ENCODE peak calls at places on chromosome 20, in seven cellular contexts. One of them, this sample, is unnamed.

GRCh38 chr20:3092611-3093379 is 8.3 kb upstream of the AVP start:
- DNase-seq in breast epithelium: no peak
- DNase-seq in upper lobe of left lung: no peak
- DNase-seq in GM12878: no peak
- DNase-seq in suprapubic skin: no peak
- DNase-seq in GM12891: no peak
- DNase-seq in HepG2: no peak
- DNase-seq in this sample: no peak

GRCh38 chr20:3532089-3532615 is 61.3 kb downstream of the ATRN start:
- DNase-seq in GM12891: no peak
- DNase-seq in breast epithelium: no peak
- DNase-seq in HepG2: no peak
- DNase-seq in suprapubic skin: no peak
- DNase-seq in upper lobe of left lung: no peak
- DNase-seq in GM12878: no peak
- DNase-seq in this sample: no peak

GRCh38 chr20:15834857-15835256 is 738.4 kb downstream of the KIF16B start:
- DNase-seq in suprapubic skin: no peak
- DNase-seq in GM12891: no peak
- DNase-seq in upper lobe of left lung: no peak
- DNase-seq in breast epithelium: no peak
- DNase-seq in HepG2: no peak
- DNase-seq in GM12878: no peak
- DNase-seq in this sample: no peak

GRCh38 chr20:61815176-61815575 is 250.5 kb downstream of the TAF4 start:
- DNase-seq in upper lobe of left lung: no peak
- DNase-seq in HepG2: no peak
- DNase-seq in suprapubic skin: no peak
- DNase-seq in breast epithelium: no peak
- DNase-seq in GM12891: no peak
- DNase-seq in GM12878: no peak
- DNase-seq in this sample: no peak

GRCh38 chr20:4666001-4666470 is 55.7 kb upstream of the PRND start:
- DNase-seq in breast epithelium: no peak
- DNase-seq in HepG2: no peak
- DNase-seq in suprapubic skin: no peak
- DNase-seq in GM12878: no peak
- DNase-seq in GM12891: no peak
- DNase-seq in upper lobe of left lung: peak; percentile 65
- DNase-seq in this sample: no peak

GRCh38 chr20:59976196-59976847 is 18.1 kb downstream of the CDH26 start:
- DNase-seq in GM12878: no peak
- DNase-seq in suprapubic skin: no peak
- DNase-seq in HepG2: no peak
- DNase-seq in breast epithelium: no peak
- DNase-seq in upper lobe of left lung: no peak
- DNase-seq in GM12891: no peak
- DNase-seq in this sample: no peak

GRCh38 chr20:8148501-8148900 is 16.4 kb downstream of the PLCB1 start:
- DNase-seq in breast epithelium: no peak
- DNase-seq in GM12878: no peak
- DNase-seq in suprapubic skin: no peak
- DNase-seq in upper lobe of left lung: no peak
- DNase-seq in GM12891: no peak
- DNase-seq in HepG2: no peak
- DNase-seq in this sample: no peak

GRCh38 chr20:48142258-48142657 is 357.0 kb upstream of the SULF2 start:
- DNase-seq in upper lobe of left lung: no peak
- DNase-seq in GM12878: no peak
- DNase-seq in GM12891: no peak
- DNase-seq in HepG2: no peak
- DNase-seq in breast epithelium: no peak
- DNase-seq in suprapubic skin: no peak
- DNase-seq in this sample: no peak

GRCh38 chr20:49413677-49414076 is 68.8 kb downstream of the KCNB1 start:
- DNase-seq in HepG2: no peak
- DNase-seq in GM12878: no peak
- DNase-seq in suprapubic skin: no peak
- DNase-seq in breast epithelium: no peak
- DNase-seq in upper lobe of left lung: no peak
- DNase-seq in GM12891: no peak
- DNase-seq in this sample: no peak
- TF ChIP-seq POLR2AphosphoS5 in HepG2: no peak
- TF ChIP-seq POLR2AphosphoS5 in GM12878: no peak
- TF ChIP-seq POLR2AphosphoS5 in suprapubic skin: no peak
- TF ChIP-seq POLR2AphosphoS5 in breast epithelium: no peak
- TF ChIP-seq POLR2AphosphoS5 in upper lobe of left lung: no peak
- TF ChIP-seq POLR2AphosphoS5 in GM12891: no peak
- TF ChIP-seq POLR2AphosphoS5 in this sample: no peak

DNA sequence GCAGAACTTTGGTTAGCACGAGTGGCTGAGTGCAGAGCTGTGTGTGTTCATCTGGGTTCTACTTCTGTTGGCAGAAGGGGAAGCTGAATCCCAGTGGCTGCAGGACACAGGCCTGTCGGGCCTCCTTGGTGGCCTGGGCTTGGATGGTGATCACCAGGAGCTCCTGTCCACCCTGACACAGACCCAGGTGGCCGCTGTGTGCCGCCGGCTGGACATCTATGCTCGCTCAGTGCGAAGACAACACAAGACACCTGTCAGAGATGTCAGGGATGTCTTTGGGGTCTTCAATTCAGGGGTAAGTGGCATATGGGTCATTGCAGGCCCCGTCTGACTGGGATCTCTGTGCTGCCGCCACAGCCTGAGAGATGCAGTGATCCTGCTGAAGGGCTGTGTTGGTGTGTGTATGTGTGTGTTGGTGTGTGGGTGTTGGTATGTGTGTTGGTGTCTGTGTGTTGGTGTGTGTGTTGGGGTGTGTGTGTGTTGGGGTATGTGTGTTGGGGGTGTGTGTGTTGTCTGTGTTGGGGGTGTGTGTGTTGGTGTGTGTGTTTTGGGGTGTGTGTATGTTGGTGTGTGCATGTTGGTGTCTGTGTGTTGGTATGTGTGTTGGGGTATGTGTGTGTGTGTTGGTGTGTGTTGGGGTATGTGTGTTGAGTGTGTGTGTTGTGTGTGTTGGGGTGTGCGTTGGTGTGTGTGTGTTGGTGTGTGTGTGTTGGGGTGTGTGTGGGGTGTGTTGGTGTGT is 25.5 kb downstream of the ARHGAP40 start:
- DNase-seq in suprapubic skin: no peak
- DNase-seq in breast epithelium: no peak
- DNase-seq in HepG2: no peak
- DNase-seq in GM12878: no peak
- DNase-seq in GM12891: no peak
- DNase-seq in upper lobe of left lung: no peak
- DNase-seq in this sample: no peak
- TF ChIP-seq POLR2A in suprapubic skin: no peak
- TF ChIP-seq POLR2A in breast epithelium: no peak
- TF ChIP-seq POLR2A in HepG2: no peak
- TF ChIP-seq POLR2A in GM12878: no peak
- TF ChIP-seq POLR2A in GM12891: no peak
- TF ChIP-seq POLR2A in upper lobe of left lung: no peak
- TF ChIP-seq POLR2A in this sample: no peak

GRCh38 chr20:57709823-57710799 is at the start of gene PMEPA1:
- DNase-seq in GM12891: peak; percentile 91
- DNase-seq in upper lobe of left lung: peak; percentile 95
- DNase-seq in HepG2: peak; percentile 17
- DNase-seq in GM12878: no peak
- DNase-seq in suprapubic skin: peak; percentile 95
- DNase-seq in breast epithelium: peak; percentile 95
- DNase-seq in this sample: peak; percentile 94

GRCh38 chr20:57708694-57709673 is 831 bp downstream of the PMEPA1 start:
- DNase-seq in HepG2: no peak
- DNase-seq in breast epithelium: no peak
- DNase-seq in suprapubic skin: no peak
- DNase-seq in GM12891: no peak
- DNase-seq in upper lobe of left lung: no peak
- DNase-seq in GM12878: no peak
- DNase-seq in this sample: no peak

GRCh38 chr20:57705103-57705899 is 4.5 kb downstream of the PMEPA1 start:
- DNase-seq in GM12878: no peak
- DNase-seq in suprapubic skin: no peak
- DNase-seq in HepG2: no peak
- DNase-seq in upper lobe of left lung: no peak
- DNase-seq in GM12891: no peak
- DNase-seq in breast epithelium: no peak
- DNase-seq in this sample: no peak

GRCh38 chr20:57707320-57707719 is 2.5 kb downstream of the PMEPA1 start:
- DNase-seq in breast epithelium: no peak
- DNase-seq in GM12891: no peak
- DNase-seq in upper lobe of left lung: no peak
- DNase-seq in suprapubic skin: no peak
- DNase-seq in GM12878: no peak
- DNase-seq in HepG2: no peak
- DNase-seq in this sample: no peak

DNA sequence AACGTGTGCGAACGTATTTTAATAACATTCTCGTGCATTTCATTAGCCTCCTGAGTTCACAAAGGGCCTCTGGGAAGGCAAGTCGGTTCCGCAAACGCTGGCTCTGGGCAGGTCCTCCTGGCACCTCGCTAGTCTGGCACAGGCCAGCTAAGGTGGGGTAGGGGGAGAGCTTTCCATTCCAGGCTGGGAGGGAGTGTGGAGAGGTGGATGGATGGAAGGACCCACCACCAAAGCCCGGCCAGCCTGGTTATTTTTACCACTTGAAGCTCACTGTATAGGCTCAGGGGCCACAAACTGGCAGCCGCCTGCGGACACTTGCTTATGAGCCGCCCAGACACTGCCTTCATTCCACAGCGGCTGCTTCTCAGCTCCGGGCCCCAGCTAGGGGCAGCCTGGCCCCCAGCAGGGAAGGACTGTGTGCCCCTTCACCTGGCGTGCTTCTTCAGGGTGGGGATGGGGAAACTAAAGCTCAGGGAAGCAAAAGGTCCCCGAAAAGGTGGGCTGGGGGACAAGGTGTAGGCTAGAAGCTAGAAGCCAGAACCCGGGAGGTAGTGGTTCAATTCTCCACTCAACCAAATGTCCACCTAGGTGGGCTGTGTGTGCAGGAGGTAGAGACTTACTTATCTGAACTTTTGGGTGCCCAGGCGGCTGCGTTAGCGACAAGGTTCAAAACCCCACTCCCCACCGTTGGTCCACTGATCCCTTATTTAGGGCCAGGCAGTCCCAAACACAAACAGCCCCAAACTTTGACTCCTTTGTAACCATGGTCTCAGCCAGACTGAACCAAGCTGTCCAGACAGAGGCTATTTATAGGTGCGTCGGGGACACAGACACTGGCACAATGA is 1.7 kb downstream of the PMEPA1 start:
- DNase-seq in suprapubic skin: no peak
- DNase-seq in breast epithelium: no peak
- DNase-seq in GM12878: no peak
- DNase-seq in GM12891: no peak
- DNase-seq in HepG2: no peak
- DNase-seq in upper lobe of left lung: no peak
- DNase-seq in this sample: peak; percentile 40
- TF ChIP-seq POLR2AphosphoS5 in suprapubic skin: no peak
- TF ChIP-seq POLR2AphosphoS5 in breast epithelium: no peak
- TF ChIP-seq POLR2AphosphoS5 in GM12878: no peak
- TF ChIP-seq POLR2AphosphoS5 in GM12891: no peak
- TF ChIP-seq POLR2AphosphoS5 in HepG2: no peak
- TF ChIP-seq POLR2AphosphoS5 in upper lobe of left lung: no peak
- TF ChIP-seq POLR2AphosphoS5 in this sample: no peak

DNA sequence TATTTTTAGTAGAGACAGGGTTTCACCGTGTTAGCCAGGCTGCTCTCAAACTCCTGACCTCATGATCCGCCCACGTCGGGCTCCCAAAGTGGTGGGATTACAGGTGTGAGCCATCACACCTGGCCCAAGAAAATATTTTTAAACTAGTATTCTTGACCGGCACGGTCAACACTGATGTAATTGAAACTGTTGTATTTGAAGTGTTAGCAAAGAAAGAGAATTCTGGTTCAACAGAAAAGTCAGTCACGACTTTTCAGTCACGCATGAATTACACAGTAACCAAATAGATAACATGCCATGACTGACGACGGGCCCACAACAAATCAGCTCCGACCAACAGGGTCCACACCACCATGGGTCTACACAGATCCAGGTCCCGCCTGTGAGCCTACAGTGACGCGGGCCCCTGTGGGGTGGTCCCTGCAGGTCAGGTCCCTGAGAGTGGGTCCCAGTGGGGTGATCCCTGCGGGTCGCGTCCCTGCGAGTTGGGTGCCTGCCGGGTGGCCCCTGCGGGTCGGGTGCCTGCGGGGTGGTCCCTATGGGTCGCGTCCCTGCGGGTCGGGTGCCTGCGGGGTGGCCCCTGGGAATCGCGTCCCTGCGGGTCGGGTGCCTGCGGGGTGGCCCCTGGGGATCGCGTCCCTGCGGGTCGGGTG is 1.0 kb downstream of the GMEB2 start:
- DNase-seq in GM12878: no peak
- DNase-seq in upper lobe of left lung: no peak
- DNase-seq in HepG2: peak; percentile 57
- DNase-seq in GM12891: no peak
- DNase-seq in breast epithelium: no peak
- DNase-seq in suprapubic skin: no peak
- DNase-seq in this sample: no peak
- TF ChIP-seq POLR2A in GM12878: peak; percentile 78
- TF ChIP-seq POLR2A in upper lobe of left lung: no peak
- TF ChIP-seq POLR2A in HepG2: peak; percentile 67
- TF ChIP-seq POLR2A in GM12891: peak; percentile 93
- TF ChIP-seq POLR2A in breast epithelium: no peak
- TF ChIP-seq POLR2A in suprapubic skin: no peak
- TF ChIP-seq POLR2A in this sample: no peak

GRCh38 chr20:35084998-35085397 is 7.6 kb downstream of the TRPC4AP start:
- DNase-seq in GM12891: no peak
- DNase-seq in upper lobe of left lung: no peak
- DNase-seq in suprapubic skin: no peak
- DNase-seq in breast epithelium: no peak
- DNase-seq in HepG2: no peak
- DNase-seq in GM12878: no peak
- DNase-seq in this sample: no peak
- TF ChIP-seq POLR2AphosphoS5 in GM12891: no peak
- TF ChIP-seq POLR2AphosphoS5 in upper lobe of left lung: no peak
- TF ChIP-seq POLR2AphosphoS5 in suprapubic skin: no peak
- TF ChIP-seq POLR2AphosphoS5 in breast epithelium: no peak
- TF ChIP-seq POLR2AphosphoS5 in HepG2: no peak
- TF ChIP-seq POLR2AphosphoS5 in GM12878: no peak
- TF ChIP-seq POLR2AphosphoS5 in this sample: no peak

GRCh38 chr20:1894951-1895673 is at the start of gene SIRPA:
- DNase-seq in breast epithelium: peak; percentile 63
- DNase-seq in HepG2: no peak
- DNase-seq in GM12878: no peak
- DNase-seq in suprapubic skin: no peak
- DNase-seq in GM12891: peak; percentile 62
- DNase-seq in upper lobe of left lung: peak; percentile 49
- DNase-seq in this sample: peak; percentile 55
- TF ChIP-seq POLR2A in breast epithelium: peak; percentile 27
- TF ChIP-seq POLR2A in HepG2: no peak
- TF ChIP-seq POLR2A in GM12878: peak; percentile 38
- TF ChIP-seq POLR2A in suprapubic skin: peak; percentile 13
- TF ChIP-seq POLR2A in GM12891: no peak
- TF ChIP-seq POLR2A in upper lobe of left lung: no peak
- TF ChIP-seq POLR2A in this sample: no peak

GRCh38 chr20:50695144-50695872 is 4.0 kb upstream of the RIPOR3 start:
- DNase-seq in HepG2: no peak
- DNase-seq in GM12891: no peak
- DNase-seq in GM12878: no peak
- DNase-seq in upper lobe of left lung: no peak
- DNase-seq in suprapubic skin: no peak
- DNase-seq in breast epithelium: peak; percentile 39
- DNase-seq in this sample: no peak
- TF ChIP-seq POLR2AphosphoS5 in HepG2: no peak
- TF ChIP-seq POLR2AphosphoS5 in GM12891: no peak
- TF ChIP-seq POLR2AphosphoS5 in GM12878: no peak
- TF ChIP-seq POLR2AphosphoS5 in upper lobe of left lung: no peak
- TF ChIP-seq POLR2AphosphoS5 in suprapubic skin: no peak
- TF ChIP-seq POLR2AphosphoS5 in breast epithelium: no peak
- TF ChIP-seq POLR2AphosphoS5 in this sample: no peak

This sample was measured in stomach.